ENCODE peak calls at places on chromosomes 7 and 10, in five cellular contexts. One of them, this sample, is unnamed.

GRCh38 chr10:17742918-17743317 is 9.1 kb upstream of the TMEM236 start:
- DNase-seq in T-helper 1 cell: peak
- DNase-seq in stimulated activated CD4-positive, alpha-beta T cell treated with anti-CD3 and anti-CD28 coated beads, Interleukin-15, amount 100 ng/mL, for 24 hours: peak
- DNase-seq in T-helper 9 cell: peak
- DNase-seq in NCI-H345: peak
- DNase-seq in this sample: peak

GRCh38 chr10:95125582-95125981 is 56.3 kb upstream of the CYP2C8 start:
- DNase-seq in T-helper 1 cell: no peak
- DNase-seq in stimulated activated CD4-positive, alpha-beta T cell treated with anti-CD3 and anti-CD28 coated beads, Interleukin-15, amount 100 ng/mL, for 24 hours: no peak
- DNase-seq in T-helper 9 cell: no peak
- DNase-seq in NCI-H345: no peak
- DNase-seq in this sample: no peak

GRCh38 chr7:27606270-27607209 is 56.1 kb downstream of the HIBADH start:
- DNase-seq in T-helper 1 cell: no peak
- DNase-seq in stimulated activated CD4-positive, alpha-beta T cell treated with anti-CD3 and anti-CD28 coated beads, Interleukin-15, amount 100 ng/mL, for 24 hours: no peak
- DNase-seq in T-helper 9 cell: no peak
- DNase-seq in NCI-H345: no peak
- DNase-seq in this sample: peak

GRCh38 chr7:42010751-42011150 is 226.3 kb downstream of the GLI3 start:
- DNase-seq in T-helper 1 cell: no peak
- DNase-seq in stimulated activated CD4-positive, alpha-beta T cell treated with anti-CD3 and anti-CD28 coated beads, Interleukin-15, amount 100 ng/mL, for 24 hours: no peak
- DNase-seq in T-helper 9 cell: no peak
- DNase-seq in NCI-H345: no peak
- DNase-seq in this sample: no peak

GRCh38 chr7:6272481-6273323 is at the start of gene CYTH3:
- DNase-seq in T-helper 1 cell: peak
- DNase-seq in stimulated activated CD4-positive, alpha-beta T cell treated with anti-CD3 and anti-CD28 coated beads, Interleukin-15, amount 100 ng/mL, for 24 hours: peak
- DNase-seq in T-helper 9 cell: peak
- DNase-seq in NCI-H345: peak
- DNase-seq in this sample: peak

GRCh38 chr7:41869596-41869995 is 166.7 kb upstream of the INHBA start:
- DNase-seq in T-helper 1 cell: no peak
- DNase-seq in stimulated activated CD4-positive, alpha-beta T cell treated with anti-CD3 and anti-CD28 coated beads, Interleukin-15, amount 100 ng/mL, for 24 hours: no peak
- DNase-seq in T-helper 9 cell: no peak
- DNase-seq in NCI-H345: no peak
- DNase-seq in this sample: no peak

GRCh38 chr7:136859798-136860197 is 8.7 kb upstream of the CHRM2 start:
- DNase-seq in T-helper 1 cell: no peak
- DNase-seq in stimulated activated CD4-positive, alpha-beta T cell treated with anti-CD3 and anti-CD28 coated beads, Interleukin-15, amount 100 ng/mL, for 24 hours: no peak
- DNase-seq in T-helper 9 cell: no peak
- DNase-seq in NCI-H345: no peak
- DNase-seq in this sample: no peak

GRCh38 chr10:103045961-103046360 is 127.9 kb downstream of the CNNM2 start:
- DNase-seq in T-helper 1 cell: no peak
- DNase-seq in stimulated activated CD4-positive, alpha-beta T cell treated with anti-CD3 and anti-CD28 coated beads, Interleukin-15, amount 100 ng/mL, for 24 hours: no peak
- DNase-seq in T-helper 9 cell: no peak
- DNase-seq in NCI-H345: no peak
- DNase-seq in this sample: no peak

GRCh38 chr10:11838298-11838852 is 15.2 kb downstream of the PROSER2 start:
- DNase-seq in T-helper 1 cell: no peak
- DNase-seq in stimulated activated CD4-positive, alpha-beta T cell treated with anti-CD3 and anti-CD28 coated beads, Interleukin-15, amount 100 ng/mL, for 24 hours: no peak
- DNase-seq in T-helper 9 cell: no peak
- DNase-seq in NCI-H345: no peak
- DNase-seq in this sample: peak

GRCh38 chr10:72834183-72834825 is 59.2 kb upstream of the OIT3 start:
- DNase-seq in T-helper 1 cell: peak
- DNase-seq in stimulated activated CD4-positive, alpha-beta T cell treated with anti-CD3 and anti-CD28 coated beads, Interleukin-15, amount 100 ng/mL, for 24 hours: peak
- DNase-seq in T-helper 9 cell: no peak
- DNase-seq in NCI-H345: peak
- DNase-seq in this sample: peak

GRCh38 chr10:76779163-76779820 is 858.3 kb downstream of the KCNMA1 start:
- DNase-seq in T-helper 1 cell: no peak
- DNase-seq in stimulated activated CD4-positive, alpha-beta T cell treated with anti-CD3 and anti-CD28 coated beads, Interleukin-15, amount 100 ng/mL, for 24 hours: no peak
- DNase-seq in T-helper 9 cell: no peak
- DNase-seq in NCI-H345: no peak
- DNase-seq in this sample: peak

GRCh38 chr7:7829667-7830066 is 111.3 kb upstream of the RPA3 start:
- DNase-seq in T-helper 1 cell: no peak
- DNase-seq in stimulated activated CD4-positive, alpha-beta T cell treated with anti-CD3 and anti-CD28 coated beads, Interleukin-15, amount 100 ng/mL, for 24 hours: no peak
- DNase-seq in T-helper 9 cell: no peak
- DNase-seq in NCI-H345: no peak
- DNase-seq in this sample: peak

GRCh38 chr10:103550229-103550628 is 56.7 kb downstream of the NEURL1 start:
- DNase-seq in T-helper 1 cell: no peak
- DNase-seq in stimulated activated CD4-positive, alpha-beta T cell treated with anti-CD3 and anti-CD28 coated beads, Interleukin-15, amount 100 ng/mL, for 24 hours: no peak
- DNase-seq in T-helper 9 cell: no peak
- DNase-seq in NCI-H345: no peak
- DNase-seq in this sample: no peak

GRCh38 chr7:90383879-90384278 is 19.4 kb upstream of the CLDN12 start:
- DNase-seq in T-helper 1 cell: no peak
- DNase-seq in stimulated activated CD4-positive, alpha-beta T cell treated with anti-CD3 and anti-CD28 coated beads, Interleukin-15, amount 100 ng/mL, for 24 hours: no peak
- DNase-seq in T-helper 9 cell: no peak
- DNase-seq in NCI-H345: no peak
- DNase-seq in this sample: peak

GRCh38 chr10:108515821-108516220 is 1351.3 kb upstream of the SORCS1 start:
- DNase-seq in T-helper 1 cell: no peak
- DNase-seq in stimulated activated CD4-positive, alpha-beta T cell treated with anti-CD3 and anti-CD28 coated beads, Interleukin-15, amount 100 ng/mL, for 24 hours: no peak
- DNase-seq in T-helper 9 cell: no peak
- DNase-seq in NCI-H345: no peak
- DNase-seq in this sample: no peak

GRCh38 chr7:158267737-158268435 is 319.7 kb downstream of the PTPRN2 start:
- DNase-seq in T-helper 1 cell: no peak
- DNase-seq in stimulated activated CD4-positive, alpha-beta T cell treated with anti-CD3 and anti-CD28 coated beads, Interleukin-15, amount 100 ng/mL, for 24 hours: no peak
- DNase-seq in T-helper 9 cell: no peak
- DNase-seq in NCI-H345: no peak
- DNase-seq in this sample: no peak

GRCh38 chr7:3243680-3244079 is 57.4 kb upstream of the SDK1 start:
- DNase-seq in T-helper 1 cell: no peak
- DNase-seq in stimulated activated CD4-positive, alpha-beta T cell treated with anti-CD3 and anti-CD28 coated beads, Interleukin-15, amount 100 ng/mL, for 24 hours: no peak
- DNase-seq in T-helper 9 cell: no peak
- DNase-seq in NCI-H345: no peak
- DNase-seq in this sample: no peak

GRCh38 chr10:101266396-101267298 is 37.4 kb upstream of the LBX1 start:
- DNase-seq in T-helper 1 cell: no peak
- DNase-seq in stimulated activated CD4-positive, alpha-beta T cell treated with anti-CD3 and anti-CD28 coated beads, Interleukin-15, amount 100 ng/mL, for 24 hours: no peak
- DNase-seq in T-helper 9 cell: no peak
- DNase-seq in NCI-H345: no peak
- DNase-seq in this sample: no peak

GRCh38 chr10:43197834-43198681 is 59.8 kb downstream of the CSGALNACT2 start:
- DNase-seq in T-helper 1 cell: no peak
- DNase-seq in stimulated activated CD4-positive, alpha-beta T cell treated with anti-CD3 and anti-CD28 coated beads, Interleukin-15, amount 100 ng/mL, for 24 hours: peak
- DNase-seq in T-helper 9 cell: no peak
- DNase-seq in NCI-H345: no peak
- DNase-seq in this sample: peak